ENCODE peak calls at places on chromosomes 5 and 9, in four cellular contexts. U, Z, L and Q are unnamed samples. For H3K27me3, the result is how much of the 10 kb centered on the place peaks cover.

GRCh38 chr5:156409834-156410233 is 82.9 kb downstream of the SGCD start:
- DNase-seq in U (no peak), Z (no peak), L (no peak), Q (no peak)

GRCh38 chr9:129259373-129259772 is 81.3 kb upstream of the IER5L start:
- DNase-seq in U (no peak), Z (no peak), L (no peak), Q (no peak)

GRCh38 chr5:75054110-75054930 is 2.0 kb upstream of the GCNT4 start:
- DNase-seq in U (peak), Z (peak), L (peak), Q (peak)

GRCh38 chr9:33415152-33416038 is 13.0 kb upstream of the AQP7 start:
- DNase-seq in U (peak), Z (peak), L (peak), Q (peak)

GRCh38 chr9:130660326-130660682 is 4.1 kb upstream of the PRDM12 start:
- DNase-seq in U (no peak), Z (no peak), L (no peak), Q (no peak)

GRCh38 chr9:135478191-135478590 is 1.4 kb upstream of the PPP1R26 start:
- DNase-seq in U (peak), Z (no peak), L (no peak), Q (no peak)

GRCh38 chr5:177474845-177475562 is 1.6 kb upstream of the DBN1 start:
- DNase-seq in U (peak), Z (no peak), L (no peak), Q (peak)

GRCh38 chr5:6567068-6567467 is 65.8 kb downstream of the NSUN2 start:
- DNase-seq in U (no peak), Z (no peak), L (no peak), Q (no peak)

GRCh38 chr9:21684831-21685362 is 117.5 kb upstream of the MTAP start:
- DNase-seq in U (peak), Z (no peak), L (no peak), Q (peak)

GRCh38 chr5:124790895-124791732 is 44.7 kb upstream of the ZNF608 start:
- DNase-seq in U (peak), Z (no peak), L (no peak), Q (peak)

GRCh38 chr5:111013011-111013410 is 58.5 kb upstream of the TSLP start:
- DNase-seq in U (peak), Z (no peak), L (no peak), Q (no peak)

GRCh38 chr9:132651259-132651658 is 18.5 kb downstream of the DDX31 start:
- DNase-seq in U (peak), Z (no peak), L (no peak), Q (peak)

GRCh38 chr5:151721087-151721646 is 34.5 kb upstream of the SPARC start:
- DNase-seq in U (no peak), Z (no peak), L (no peak), Q (no peak)

GRCh38 chr9:123399803-123400378 is 43.9 kb downstream of the CRB2 start:
- DNase-seq in U (peak), Z (peak), L (no peak), Q (no peak)

GRCh38 chr5:164346785-164347630 is 841.6 kb downstream of the MAT2B start:
- DNase-seq in U (no peak), Z (no peak), L (no peak), Q (no peak)

GRCh38 chr5:50763356-50763755 is 96.9 kb downstream of the PARP8 start:
- DNase-seq in U (no peak), Z (no peak), L (no peak), Q (no peak)

GRCh38 chr9:120875954-120876841 is 790 bp downstream of the PHF19 start:
- DNase-seq in U (peak), Z (peak), L (peak), Q (peak)

GRCh38 chr9:98284754-98285153 is 29.3 kb upstream of the TBC1D2 start:
- DNase-seq in U (no peak), Z (no peak), L (no peak), Q (no peak)

GRCh38 chr5:92605591-92605990 is 975.4 kb downstream of the NR2F1-AS1 start:
- DNase-seq in U (no peak), Z (no peak), L (no peak), Q (no peak)

GRCh38 chr9:136014147-136014927 is 53.2 kb upstream of the UBAC1 start:
- DNase-seq in U (no peak), Z (no peak), L (no peak), Q (no peak)

GRCh38 chr5:54541823-54542783 is 24.5 kb downstream of the SNX18 start:
- DNase-seq in U (no peak), Z (no peak), L (no peak), Q (no peak)

GRCh38 chr5:135735831-135736230 is 98.6 kb upstream of the SLC25A48 start:
- DNase-seq in U (no peak), Z (no peak), L (no peak), Q (no peak)

GRCh38 chr9:91825866-91826265 is 124.2 kb downstream of the ROR2 start:
- DNase-seq in U (no peak), Z (no peak), L (no peak), Q (no peak)

GRCh38 chr5:88886756-88887741 is 4.1 kb upstream of the MEF2C start:
- DNase-seq in U (peak), Z (no peak), L (no peak), Q (no peak)

GRCh38 chr9:3447143-3447542 is 78.7 kb downstream of the RFX3 start:
- DNase-seq in U (no peak), Z (no peak), L (no peak), Q (no peak)

GRCh38 chr9:90914196-90914595 is 112.6 kb downstream of the SYK start:
- DNase-seq in U (no peak), Z (no peak), L (no peak), Q (no peak)

GRCh38 chr5:177471610-177472356 is 1.7 kb downstream of the DBN1 start:
- DNase-seq in U (peak), Z (no peak), L (no peak), Q (peak)

GRCh38 chr9:72665421-72665820 is 144.0 kb downstream of the TMC1 start:
- DNase-seq in U (peak), Z (no peak), L (no peak), Q (peak)

GRCh38 chr9:132365986-132366385 is 11.2 kb upstream of the SETX start:
- DNase-seq in U (no peak), Z (no peak), L (no peak), Q (no peak)

GRCh38 chr5:14672508-14673394 is 8.2 kb downstream of the OTULIN start:
- DNase-seq in U (peak), Z (peak), L (no peak), Q (peak)

GRCh38 chr9:91187965-91188344 is 173.8 kb downstream of the AUH start:
- DNase-seq in U (peak), Z (no peak), L (no peak), Q (peak)

GRCh38 chr5:159393854-159394274 is 63.6 kb upstream of the IL12B start:
- DNase-seq in U (no peak), Z (no peak), L (no peak), Q (no peak)

GRCh38 chr9:126836216-126836615 is 24.2 kb upstream of the ZBTB34 start:
- DNase-seq in U (no peak), Z (no peak), L (no peak), Q (peak)

GRCh38 chr9:108813951-108814601 is 41.7 kb downstream of the ACTL7B start:
- DNase-seq in U (peak), Z (peak), L (no peak), Q (peak)

GRCh38 chr9:133368249-133368881 is 7.5 kb downstream of the SURF4 start:
- DNase-seq in U (peak), Z (no peak), L (no peak), Q (no peak)

DNA sequence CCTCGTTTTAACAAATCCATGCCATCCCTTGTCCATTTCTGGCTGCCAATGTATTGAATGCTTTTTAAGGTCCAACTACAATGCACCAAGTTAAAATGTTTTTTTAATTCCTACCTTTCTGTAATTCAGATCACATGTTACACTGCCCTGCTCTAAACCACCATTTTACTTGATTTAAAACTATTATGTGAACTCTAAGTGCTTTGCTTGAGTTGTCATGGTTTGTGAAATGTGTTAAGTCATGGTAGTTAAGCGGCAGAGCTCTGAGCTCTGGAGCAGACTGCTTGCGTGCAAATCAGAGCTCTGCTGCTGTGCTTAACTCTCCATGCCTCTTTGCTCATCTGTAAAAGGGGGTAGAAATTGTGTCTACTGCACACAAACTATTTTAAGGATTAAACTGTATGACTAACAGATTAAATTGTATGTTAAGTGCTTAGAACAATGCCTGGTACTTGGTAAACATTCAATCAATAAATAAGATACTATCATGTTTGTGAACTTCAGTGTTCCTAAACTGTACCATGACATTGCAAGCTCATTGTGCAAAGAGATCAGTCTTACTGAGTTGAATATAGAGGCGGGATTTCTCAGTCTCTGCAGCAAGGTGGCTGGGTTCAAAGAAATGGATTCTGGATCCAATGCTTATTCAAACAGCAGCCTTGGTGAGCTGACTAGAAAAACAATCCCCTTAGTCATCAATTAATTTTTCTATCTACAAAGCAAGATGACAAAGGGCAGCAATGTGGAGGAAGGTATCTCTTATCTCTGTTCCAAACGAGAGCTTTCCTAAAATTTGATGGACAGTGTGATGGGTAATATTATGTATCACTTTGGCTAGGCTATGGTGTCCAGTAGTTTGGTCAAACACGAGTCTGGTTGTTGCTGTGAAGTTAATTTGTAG is 16.1 kb upstream of the CMBL start:
- DNase-seq in U (peak), Z (no peak), L (no peak), Q (peak)
- H2AFZ ChIP-seq in U (no peak), Z (no peak), L (peak), Q (no peak)

GRCh38 chr5:72146056-72146455 is 38.8 kb downstream of the MAP1B start:
- DNase-seq in U (no peak), Z (no peak), L (no peak), Q (no peak)
- H3K27me3 ChIP-seq in U (under half), Z (under half), L (under half), Q (under half)

DNA sequence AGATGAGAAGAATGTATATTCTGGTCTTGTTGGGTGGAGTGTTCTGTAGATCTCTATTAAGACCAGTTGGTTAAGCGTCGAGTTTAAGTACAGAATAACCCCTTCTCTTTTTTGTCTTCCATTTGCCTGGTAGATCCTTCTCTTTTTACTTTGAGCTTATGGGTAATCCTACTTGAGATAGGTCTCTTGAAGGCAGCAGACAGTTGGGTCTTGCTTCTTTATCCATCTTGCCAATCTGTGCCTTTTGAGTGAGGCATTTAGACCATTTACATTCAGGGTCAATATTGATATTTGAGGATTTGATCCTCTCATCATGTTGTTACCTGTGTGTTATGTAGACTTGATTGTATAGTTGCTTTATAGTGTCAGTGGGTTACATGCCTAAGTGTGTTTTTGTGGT is 152.7 kb downstream of the CWC27 start:
- DNase-seq in U (no peak), Z (no peak), L (no peak), Q (no peak)
- H3K4me2 ChIP-seq in U (no peak), Z (no peak), L (no peak), Q (no peak)

GRCh38 chr5:126884269-126884819 is 107.4 kb downstream of the LMNB1 start:
- DNase-seq in U (peak), Z (no peak), L (no peak), Q (peak)

GRCh38 chr5:126883801-126884200 is 106.9 kb downstream of the LMNB1 start:
- DNase-seq in U (peak), Z (no peak), L (no peak), Q (peak)

GRCh38 chr5:126888180-126888579 is 111.2 kb downstream of the LMNB1 start:
- DNase-seq in U (no peak), Z (no peak), L (no peak), Q (no peak)
- H2AFZ ChIP-seq in U (no peak), Z (no peak), L (no peak), Q (no peak)

DNA sequence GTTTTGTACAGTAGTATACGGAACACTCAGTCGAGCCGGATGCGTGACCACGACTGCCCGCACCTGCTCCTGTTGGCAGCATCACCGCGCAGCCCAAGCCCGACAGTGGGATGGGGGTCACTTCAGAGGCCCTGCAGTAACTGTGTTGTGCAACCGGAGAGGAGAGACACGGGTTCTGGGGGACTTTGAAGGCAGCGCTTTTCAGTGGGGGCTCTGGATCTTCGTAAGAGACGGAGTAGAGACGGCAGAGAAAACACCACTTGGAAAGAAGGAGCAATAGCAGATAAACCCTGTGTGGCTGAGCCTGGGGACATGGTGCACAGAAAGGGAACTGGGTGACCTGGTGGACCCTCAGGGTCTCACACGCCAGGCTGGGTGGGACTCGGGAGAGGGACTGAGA is 28.2 kb upstream of the LPCAT1 start:
- DNase-seq in U (no peak), Z (no peak), L (no peak), Q (peak)
- H3K27me3 ChIP-seq in U (under half), Z (under half), L (under half), Q (under half)

GRCh38 chr9:16203735-16204573 is 651.1 kb downstream of the CCDC171 start:
- DNase-seq in U (no peak), Z (no peak), L (no peak), Q (peak)
- H3K4me2 ChIP-seq in U (peak), Z (no peak), L (no peak), Q (no peak)